ENCODE peak calls at places on chromosomes 7 and 10, in eight cellular contexts. V is omental fat pad; C is NAMALWA; M is left cardiac atrium; D is LoVo; I is activated CD8-positive, alpha-beta memory T cell treated with anti-CD3 and anti-CD28 coated beads for 24 hours; W is GM03348; H is skeletal muscle cell. Z is an unnamed sample.

GRCh38 chr7:112080974-112081373 is 125.2 kb downstream of the DOCK4 start:
- DNase-seq in I (no peak), H (peak), D (peak), M (no peak), V (no peak), W (no peak), C (peak), Z (no peak)

GRCh38 chr10:28769147-28769604 is 91.9 kb downstream of the BAMBI start:
- DNase-seq in C (no peak), I (no peak), M (no peak), D (no peak), W (no peak), H (no peak), V (no peak), Z (no peak)

GRCh38 chr10:81177651-81178244 is 640.0 kb downstream of the SH2D4B start:
- DNase-seq in H (no peak), V (no peak), M (no peak), W (no peak), I (no peak), D (peak), C (no peak), Z (no peak)

GRCh38 chr7:22666732-22667131 is 60.3 kb upstream of the IL6 start:
- DNase-seq in H (peak), M (no peak), W (no peak), V (no peak), I (no peak), C (no peak), D (peak), Z (peak)

GRCh38 chr10:132532784-132533560 is 4.6 kb upstream of the INPP5A start:
- DNase-seq in V (no peak), D (peak), W (peak), H (peak), I (no peak), C (no peak), M (no peak), Z (peak)

GRCh38 chr10:11178606-11179221 is 161.0 kb downstream of the CELF2 start:
- DNase-seq in H (no peak), W (no peak), V (no peak), M (peak), I (peak), D (no peak), C (peak), Z (peak)

GRCh38 chr7:98911936-98912335 is 33.6 kb downstream of the TRRAP start:
- DNase-seq in W (no peak), M (no peak), H (no peak), I (no peak), V (no peak), D (no peak), C (no peak), Z (no peak)

GRCh38 chr7:155864991-155865690 is 52.9 kb upstream of the SHH start:
- DNase-seq in I (peak), H (no peak), M (no peak), D (no peak), V (peak), W (no peak), C (no peak), Z (no peak)

GRCh38 chr10:61643316-61643751 is 19.4 kb upstream of the CABCOCO1 start:
- DNase-seq in D (no peak), I (no peak), M (no peak), W (peak), C (peak), H (peak), V (no peak), Z (no peak)

GRCh38 chr10:45418859-45419672 is 45.0 kb downstream of the ALOX5 start:
- DNase-seq in H (no peak), M (peak), C (no peak), W (peak), I (peak), V (no peak), D (no peak), Z (no peak)

GRCh38 chr10:23362879-23363787 is 18.5 kb upstream of the C10orf67 start:
- DNase-seq in H (no peak), I (no peak), V (no peak), D (no peak), W (no peak), C (no peak), M (no peak), Z (no peak)

GRCh38 chr7:157357129-157358040 is 20.6 kb downstream of the DNAJB6 start:
- DNase-seq in V (no peak), H (no peak), D (no peak), C (no peak), W (no peak), M (no peak), I (no peak), Z (no peak)

GRCh38 chr10:60093317-60093716 is 187.0 kb upstream of the CCDC6 start:
- DNase-seq in M (no peak), D (no peak), H (no peak), V (no peak), C (no peak), W (no peak), I (no peak), Z (no peak)

GRCh38 chr7:16816820-16817219 is 12.0 kb upstream of the AGR2 start:
- DNase-seq in W (no peak), H (no peak), I (no peak), V (no peak), M (no peak), D (no peak), C (peak), Z (no peak)

GRCh38 chr10:93058139-93058538 is 2.5 kb upstream of the CYP26C1 start:
- DNase-seq in D (no peak), I (no peak), H (no peak), V (no peak), W (no peak), M (no peak), C (no peak), Z (no peak)

GRCh38 chr7:75982306-75983064 is 11.9 kb downstream of the TMEM120A start:
- DNase-seq in I (no peak), M (no peak), D (no peak), V (no peak), W (no peak), C (no peak), H (no peak), Z (no peak)

GRCh38 chr7:17986826-17987225 is 40.8 kb downstream of the PRPS1L1 start:
- DNase-seq in C (no peak), I (no peak), W (peak), D (peak), H (peak), V (no peak), M (no peak), Z (peak)

GRCh38 chr10:60139290-60139689 is 232.9 kb upstream of the CCDC6 start:
- DNase-seq in W (no peak), D (no peak), H (no peak), I (no peak), M (no peak), V (no peak), C (no peak), Z (no peak)

GRCh38 chr7:132411142-132411541 is 165.1 kb downstream of the PLXNA4 start:
- DNase-seq in M (peak), C (no peak), W (no peak), V (no peak), H (no peak), D (no peak), I (no peak), Z (no peak)

GRCh38 chr7:17176633-17177032 is 121.8 kb upstream of the AHR start:
- DNase-seq in W (no peak), M (no peak), I (no peak), D (no peak), V (no peak), C (no peak), H (no peak), Z (no peak)

GRCh38 chr7:117111532-117111931 is 158.2 kb downstream of the ST7 start:
- DNase-seq in D (no peak), W (no peak), C (no peak), I (no peak), H (no peak), V (no peak), M (no peak), Z (no peak)

GRCh38 chr7:138478499-138478908 is 18.4 kb downstream of the TRIM24 start:
- DNase-seq in C (no peak), D (no peak), V (no peak), I (no peak), H (no peak), W (no peak), M (no peak), Z (no peak)